ENCODE peak calls at places on chromosomes 6 and 20, in six cellular contexts. I, Z, W, D, C and R are unnamed samples.

GRCh38 chr6:150025201-150025917 is at the start of gene RAET1L:
- DNase-seq in I (peak), Z (no peak), W (no peak), D (no peak), C (peak), R (no peak)

GRCh38 chr20:59678286-59678685 is 73.9 kb downstream of the PHACTR3 start:
- DNase-seq in I (no peak), Z (no peak), W (no peak), D (no peak), C (no peak), R (no peak)

GRCh38 chr6:37667050-37667814 is 30.5 kb downstream of the MDGA1 start:
- DNase-seq in I (no peak), Z (no peak), W (peak), D (no peak), C (peak), R (no peak)

GRCh38 chr6:142155895-142156757 is 9.1 kb downstream of the VTA1 start:
- DNase-seq in I (peak), Z (peak), W (peak), D (no peak), C (peak), R (peak)

GRCh38 chr20:47348539-47349142 is 7.9 kb downstream of the ZMYND8 start:
- DNase-seq in I (no peak), Z (no peak), W (no peak), D (no peak), C (no peak), R (no peak)

GRCh38 chr20:9422335-9422734 is 92.1 kb upstream of the LAMP5 start:
- DNase-seq in I (no peak), Z (no peak), W (no peak), D (no peak), C (peak), R (no peak)

GRCh38 chr6:79756496-79756895 is 125.4 kb downstream of the SH3BGRL2 start:
- DNase-seq in I (no peak), Z (no peak), W (no peak), D (no peak), C (no peak), R (no peak)

GRCh38 chr6:82511546-82511945 is 147.9 kb downstream of the TPBG start:
- DNase-seq in I (no peak), Z (no peak), W (no peak), D (no peak), C (no peak), R (no peak)

GRCh38 chr6:170022291-170022722 is 268.6 kb downstream of the DLL1 start:
- DNase-seq in I (no peak), Z (no peak), W (no peak), D (no peak), C (no peak), R (no peak)

GRCh38 chr6:159978291-159979135 is 9.6 kb downstream of the IGF2R start:
- DNase-seq in I (no peak), Z (no peak), W (no peak), D (peak), C (no peak), R (no peak)

GRCh38 chr6:50832912-50833311 is 14.2 kb downstream of the TFAP2B start:
- DNase-seq in I (no peak), Z (no peak), W (no peak), D (no peak), C (no peak), R (no peak)

GRCh38 chr6:3878048-3878666 is 29.0 kb downstream of the FAM50B start:
- DNase-seq in I (no peak), Z (no peak), W (no peak), D (no peak), C (no peak), R (no peak)

GRCh38 chr6:4776493-4776966 is 326 bp downstream of the CDYL start:
- DNase-seq in I (no peak), Z (peak), W (peak), D (no peak), C (no peak), R (peak)

GRCh38 chr6:13776602-13777001 is 37.8 kb downstream of the MCUR1 start:
- DNase-seq in I (no peak), Z (no peak), W (no peak), D (no peak), C (no peak), R (no peak)

GRCh38 chr6:136790411-136791295 is 1.6 kb downstream of the MAP3K5 start:
- DNase-seq in I (no peak), Z (no peak), W (no peak), D (no peak), C (no peak), R (no peak)

GRCh38 chr6:47722178-47722577 is 23.8 kb downstream of the ADGRF4 start:
- DNase-seq in I (no peak), Z (no peak), W (no peak), D (peak), C (no peak), R (peak)

DNA sequence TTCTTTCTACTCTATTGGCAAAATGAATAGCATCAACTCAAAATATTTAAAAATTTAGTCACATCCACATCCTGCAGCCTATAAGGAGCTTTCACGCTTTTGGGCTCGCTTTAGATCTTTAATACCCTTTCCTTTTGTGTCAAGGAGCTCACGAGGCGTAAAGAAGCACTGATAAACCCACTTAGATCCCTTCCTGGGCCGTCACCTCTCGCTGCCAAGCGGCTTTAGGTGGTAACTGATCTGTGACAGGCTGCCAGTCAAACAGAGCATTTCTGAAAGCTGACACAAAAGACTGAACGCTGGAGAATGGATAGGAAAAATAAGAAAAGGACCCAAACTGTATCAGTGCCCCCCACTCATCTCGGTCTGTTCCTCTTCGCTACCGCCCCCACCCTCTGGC is 385.7 kb upstream of the MMS22L start:
- DNase-seq in I (no peak), Z (no peak), W (no peak), D (peak), C (no peak), R (no peak)
- TF ChIP-seq BHLHE40 in I (no peak), Z (no peak), W (no peak), D (no peak), C (no peak), R (no peak)

GRCh38 chr6:116266803-116267202 is 12.9 kb downstream of the TSPYL1 start:
- DNase-seq in I (no peak), Z (no peak), W (no peak), D (no peak), C (no peak), R (no peak)
- TF ChIP-seq BHLHE40 in I (no peak), Z (no peak), W (no peak), D (no peak), C (no peak), R (no peak)

GRCh38 chr20:52708137-52708536 is 264.0 kb upstream of the TSHZ2 start:
- DNase-seq in I (no peak), Z (no peak), W (no peak), D (no peak), C (no peak), R (no peak)
- TF ChIP-seq BHLHE40 in I (no peak), Z (no peak), W (no peak), D (no peak), C (no peak), R (no peak)

DNA sequence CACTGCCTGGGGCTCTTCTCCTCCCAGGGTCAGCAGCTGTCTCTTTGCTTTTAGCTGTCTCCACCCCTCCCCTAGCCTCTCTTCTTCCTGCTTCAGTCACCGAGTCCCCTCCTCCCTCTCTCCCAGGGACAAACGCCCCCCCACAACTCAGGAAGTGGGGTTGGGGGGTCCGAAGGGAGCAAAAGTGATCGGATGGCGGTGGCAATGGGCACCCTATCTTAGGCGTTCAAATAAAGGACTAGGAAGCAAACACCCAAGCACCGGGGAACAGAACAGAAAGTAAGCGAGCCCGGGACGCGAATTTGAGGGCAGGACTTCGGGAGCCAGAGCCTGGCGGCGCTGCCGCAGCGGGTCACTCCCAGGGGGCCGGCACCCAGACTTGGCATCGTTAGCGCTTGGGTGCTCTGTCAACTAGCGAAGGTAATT is 951 bp upstream of the ITPR3 start:
- DNase-seq in I (no peak), Z (no peak), W (peak), D (no peak), C (no peak), R (no peak)
- TF ChIP-seq BHLHE40 in I (no peak), Z (no peak), W (no peak), D (no peak), C (no peak), R (no peak)

GRCh38 chr6:133512410-133513016 is 271.4 kb downstream of the EYA4 start:
- DNase-seq in I (peak), Z (peak), W (peak), D (no peak), C (peak), R (peak)
- TF ChIP-seq BHLHE40 in I (no peak), Z (no peak), W (no peak), D (no peak), C (no peak), R (no peak)